ENCODE peak calls at places on chromosomes 12 and 14, in six cellular contexts. A is A549, Y is HepG2, N is GM12878, W is endothelial cell of umbilical vein, J is K562. M is an unnamed sample.

GRCh38 chr14:73800970-73801515 is 50.6 kb upstream of the PTGR2 start:
- DNase-seq in Y (no peak), N (no peak), A (no peak), W (no peak), J (no peak), M (no peak)

GRCh38 chr12:47745485-47746041 is 13.1 kb downstream of the RAPGEF3 start:
- DNase-seq in N (no peak), J (no peak), W (no peak), Y (no peak), A (no peak), M (no peak)

GRCh38 chr14:46951103-46951502 is 299.5 kb upstream of the RPL10L start:
- DNase-seq in W (no peak), J (no peak), N (no peak), Y (no peak), A (no peak), M (no peak)

GRCh38 chr12:111393700-111394275 is 11.9 kb upstream of the SH2B3 start:
- DNase-seq in W (no peak), Y (no peak), A (no peak), N (no peak), J (peak), M (peak)

GRCh38 chr14:59107819-59108218 is 80.6 kb upstream of the DAAM1 start:
- DNase-seq in W (no peak), Y (no peak), A (no peak), J (no peak), N (no peak), M (no peak)

GRCh38 chr12:103877934-103878510 is 37.0 kb upstream of the NT5DC3 start:
- DNase-seq in W (peak), N (peak), A (peak), Y (peak), J (peak), M (peak)

GRCh38 chr14:99273724-99274345 is 1.8 kb upstream of the BCL11B start:
- DNase-seq in W (no peak), A (peak), Y (peak), J (no peak), N (no peak), M (peak)

GRCh38 chr14:103088921-103089320 is 4.9 kb downstream of the LBHD2 start:
- DNase-seq in J (no peak), N (no peak), A (no peak), W (no peak), Y (no peak), M (no peak)

GRCh38 chr12:11687538-11687937 is 38.1 kb downstream of the ETV6 start:
- DNase-seq in W (no peak), J (no peak), Y (peak), A (no peak), N (no peak), M (no peak)

GRCh38 chr12:21296751-21297406 is 37.8 kb downstream of the SLCO1A2 start:
- DNase-seq in N (no peak), W (peak), A (peak), J (peak), Y (no peak), M (peak)

GRCh38 chr12:57846285-57846576 is 298 bp downstream of the CTDSP2 start:
- DNase-seq in J (no peak), N (no peak), A (no peak), Y (no peak), W (no peak), M (peak)

GRCh38 chr14:91138511-91139359 is 24.9 kb downstream of the DGLUCY start:
- DNase-seq in J (peak), N (no peak), A (peak), W (peak), Y (peak), M (peak)

GRCh38 chr14:61545716-61546455 is 149.4 kb upstream of the HIF1A start:
- DNase-seq in A (no peak), N (no peak), J (no peak), W (no peak), Y (no peak), M (no peak)

GRCh38 chr12:58032156-58032555 is 90.8 kb downstream of the ATP23 start:
- DNase-seq in N (no peak), Y (no peak), J (no peak), W (no peak), A (no peak), M (no peak)

GRCh38 chr12:13094349-13094748 is 9.1 kb downstream of the GSG1 start:
- DNase-seq in W (peak), J (no peak), Y (no peak), A (no peak), N (no peak), M (peak)

GRCh38 chr12:127253797-127254196 is 1013.2 kb upstream of the TMEM132C start:
- DNase-seq in W (no peak), Y (no peak), J (no peak), N (no peak), A (peak), M (no peak)

GRCh38 chr12:74426091-74426490 is 111.5 kb upstream of the ATXN7L3B start:
- DNase-seq in A (no peak), N (no peak), J (no peak), W (no peak), Y (no peak), M (no peak)

GRCh38 chr12:20314325-20314724 is 54.0 kb upstream of the PDE3A start:
- DNase-seq in J (no peak), A (no peak), N (no peak), W (no peak), Y (no peak), M (no peak)

GRCh38 chr12:131608740-131609665 is 101.9 kb upstream of the SFSWAP start:
- DNase-seq in Y (peak), W (peak), A (peak), J (peak), N (no peak), M (peak)

GRCh38 chr12:92020983-92021664 is 124.5 kb downstream of the BTG1 start:
- DNase-seq in Y (no peak), A (no peak), J (no peak), N (no peak), W (no peak), M (no peak)

GRCh38 chr12:93460882-93461281 is 6.4 kb upstream of the MRPL42 start:
- DNase-seq in N (no peak), Y (no peak), A (no peak), W (no peak), J (no peak), M (peak)

GRCh38 chr12:6923003-6923732 is 4.6 kb upstream of the ATN1 start:
- DNase-seq in J (no peak), Y (no peak), W (no peak), N (no peak), A (no peak), M (no peak)

GRCh38 chr14:65222434-65222833 is 120.1 kb upstream of the MAX start:
- DNase-seq in W (peak), J (peak), Y (no peak), A (peak), N (no peak), M (peak)

GRCh38 chr12:33670284-33670683 is 230.7 kb upstream of the SYT10 start:
- DNase-seq in A (no peak), W (no peak), N (no peak), J (no peak), Y (no peak), M (no peak)

GRCh38 chr14:89331398-89331797 is 85.6 kb downstream of the FOXN3 start:
- DNase-seq in A (no peak), W (no peak), Y (no peak), N (peak), J (no peak), M (peak)

GRCh38 chr12:41981013-41981412 is 163.7 kb downstream of the GXYLT1 start:
- DNase-seq in A (no peak), W (no peak), N (no peak), Y (peak), J (no peak), M (no peak)
- TF ChIP-seq MAX in A (no peak), W (no peak), N (no peak), Y (no peak), J (no peak), M (no peak)

GRCh38 chr12:67710582-67710981 is 62.0 kb downstream of the DYRK2 start:
- DNase-seq in A (peak), Y (peak), J (no peak), N (peak), W (no peak), M (peak)
- TF ChIP-seq MYC in A (no peak), Y (no peak), J (no peak), N (no peak), W (no peak), M (no peak)

GRCh38 chr14:74866708-74867389 is 9.1 kb downstream of the PROX2 start:
- DNase-seq in Y (no peak), A (no peak), W (no peak), J (no peak), N (no peak), M (no peak)

GRCh38 chr14:74864193-74864592 is 11.8 kb downstream of the PROX2 start:
- DNase-seq in J (no peak), W (no peak), N (no peak), Y (no peak), A (no peak), M (no peak)

GRCh38 chr14:74865156-74865555 is 10.8 kb downstream of the PROX2 start:
- DNase-seq in J (no peak), Y (no peak), A (no peak), N (no peak), W (no peak), M (no peak)

GRCh38 chr14:74868739-74869138 is 7.2 kb downstream of the PROX2 start:
- DNase-seq in A (no peak), W (no peak), Y (no peak), J (no peak), N (no peak), M (no peak)

DNA sequence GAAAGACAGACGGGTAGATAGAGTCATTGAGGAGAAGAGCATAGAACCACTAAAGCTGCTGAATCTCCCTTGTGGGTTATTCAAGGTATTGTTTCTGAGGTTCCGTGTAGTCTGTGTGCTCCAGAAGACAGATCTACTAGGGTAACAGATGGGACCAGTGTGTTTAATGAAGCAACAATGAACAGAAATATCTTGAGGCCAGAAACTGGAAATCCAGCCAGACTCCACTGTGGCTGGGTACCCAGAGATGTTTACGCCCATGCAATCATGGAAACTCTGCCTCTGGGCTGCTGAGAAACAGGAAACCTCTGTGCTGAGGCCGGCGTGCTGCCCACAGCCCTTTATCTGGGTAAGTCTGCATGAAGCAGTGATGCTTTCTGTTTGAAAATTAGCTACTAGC is 8.3 kb downstream of the PROX2 start:
- DNase-seq in Y (no peak), J (no peak), W (peak), N (no peak), A (no peak), M (no peak)
- TF ChIP-seq MAX in Y (no peak), J (no peak), W (no peak), N (no peak), A (no peak), M (no peak)

DNA sequence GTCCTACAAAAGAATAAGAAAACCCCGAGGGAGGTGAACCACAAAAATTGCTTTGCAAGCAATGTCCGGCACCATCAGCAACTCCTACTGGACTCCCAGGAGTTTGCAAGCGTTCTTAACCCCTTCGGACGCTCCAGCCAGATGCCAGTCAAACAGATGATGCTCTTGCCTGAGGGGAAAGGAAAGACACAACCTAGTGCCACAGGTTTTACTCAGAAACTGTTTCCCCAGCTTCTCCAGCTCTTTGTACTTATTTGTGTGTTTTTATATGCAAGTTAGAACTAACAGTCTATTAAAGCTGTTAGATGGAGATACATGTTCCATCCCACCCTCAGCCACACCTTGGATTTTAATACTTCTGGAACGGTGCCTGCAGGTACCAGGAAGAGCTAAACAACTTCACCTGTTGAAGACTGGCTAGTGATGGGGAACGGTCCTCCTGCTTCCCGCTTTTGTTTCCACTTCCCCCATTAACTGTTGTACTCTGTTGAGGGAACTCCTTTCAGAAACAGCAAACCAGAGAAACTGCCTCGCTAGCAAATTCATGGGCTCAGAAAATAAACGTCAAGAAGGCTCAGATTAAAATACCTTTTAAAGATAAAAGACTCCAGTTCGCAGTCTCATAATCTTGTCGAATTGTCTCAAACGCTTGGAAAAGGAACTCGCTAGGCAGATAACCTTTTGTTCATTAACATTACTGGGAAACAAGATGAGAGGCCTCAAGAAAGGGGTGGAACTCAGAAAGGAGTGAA is 1.1 kb upstream of the FERMT2 start:
- DNase-seq in J (peak), A (peak), Y (peak), W (peak), N (no peak), M (peak)
- TF ChIP-seq MYC in J (no peak), A (no peak), Y (no peak), W (no peak), N (no peak), M (no peak)

GRCh38 chr14:104382361-104383087 is 197.0 kb upstream of the C14orf180 start:
- DNase-seq in Y (no peak), A (no peak), W (no peak), J (no peak), N (no peak), M (no peak)
- TF ChIP-seq MAX in Y (no peak), A (no peak), W (no peak), J (no peak), N (no peak), M (no peak)

GRCh38 chr12:65590318-65590717 is 234.0 kb upstream of the HMGA2 start:
- DNase-seq in W (no peak), N (no peak), A (no peak), J (no peak), Y (no peak), M (no peak)
- TF ChIP-seq MYC in W (no peak), N (no peak), A (no peak), J (no peak), Y (no peak), M (no peak)

GRCh38 chr14:21346532-21347135 is 37.2 kb downstream of the SUPT16H start:
- DNase-seq in Y (no peak), N (no peak), J (no peak), W (no peak), A (no peak), M (no peak)

GRCh38 chr14:21343035-21343794 is 40.6 kb downstream of the SUPT16H start:
- DNase-seq in W (no peak), Y (no peak), N (no peak), J (no peak), A (no peak), M (no peak)

GRCh38 chr14:21350539-21350938 is 33.3 kb downstream of the SUPT16H start:
- DNase-seq in A (no peak), W (no peak), Y (no peak), N (no peak), J (no peak), M (no peak)

GRCh38 chr14:21352587-21352986 is 31.2 kb downstream of the SUPT16H start:
- DNase-seq in N (no peak), J (no peak), A (no peak), W (no peak), Y (no peak), M (peak)

GRCh38 chr14:21347201-21347600 is 36.6 kb downstream of the SUPT16H start:
- DNase-seq in A (no peak), W (no peak), N (no peak), J (no peak), Y (no peak), M (no peak)
- TF ChIP-seq MAX in A (no peak), W (no peak), N (no peak), J (no peak), Y (no peak), M (no peak)

DNA sequence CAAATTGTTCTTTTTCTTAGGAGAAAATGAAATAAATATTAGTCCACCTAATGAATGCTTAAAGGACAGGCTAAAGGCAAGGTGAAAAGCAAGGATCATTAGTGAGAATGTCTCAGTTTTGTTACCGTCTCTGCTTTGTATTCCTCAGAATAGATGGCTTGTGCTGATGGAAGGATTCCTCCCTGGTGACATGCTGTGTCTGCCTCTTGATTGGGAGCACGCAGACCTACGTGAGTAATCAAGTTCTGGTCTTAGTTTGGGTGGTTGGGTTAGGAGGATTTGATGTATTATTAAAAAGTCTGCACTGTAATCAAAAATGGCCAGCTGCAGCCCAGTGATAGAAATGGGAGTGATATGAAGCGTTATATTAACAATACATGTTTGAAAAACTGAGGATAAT is 78.8 kb upstream of the RTL1 start:
- DNase-seq in J (no peak), A (peak), W (no peak), Y (no peak), N (no peak), M (no peak)
- TF ChIP-seq MYC in J (no peak), A (no peak), W (no peak), Y (no peak), N (no peak), M (no peak)

GRCh38 chr12:101619868-101620761 is 25.3 kb downstream of the MYBPC1 start:
- DNase-seq in Y (no peak), N (no peak), J (no peak), A (no peak), W (no peak), M (no peak)
- TF ChIP-seq MAX in Y (no peak), N (no peak), J (no peak), A (no peak), W (no peak), M (no peak)

DNA sequence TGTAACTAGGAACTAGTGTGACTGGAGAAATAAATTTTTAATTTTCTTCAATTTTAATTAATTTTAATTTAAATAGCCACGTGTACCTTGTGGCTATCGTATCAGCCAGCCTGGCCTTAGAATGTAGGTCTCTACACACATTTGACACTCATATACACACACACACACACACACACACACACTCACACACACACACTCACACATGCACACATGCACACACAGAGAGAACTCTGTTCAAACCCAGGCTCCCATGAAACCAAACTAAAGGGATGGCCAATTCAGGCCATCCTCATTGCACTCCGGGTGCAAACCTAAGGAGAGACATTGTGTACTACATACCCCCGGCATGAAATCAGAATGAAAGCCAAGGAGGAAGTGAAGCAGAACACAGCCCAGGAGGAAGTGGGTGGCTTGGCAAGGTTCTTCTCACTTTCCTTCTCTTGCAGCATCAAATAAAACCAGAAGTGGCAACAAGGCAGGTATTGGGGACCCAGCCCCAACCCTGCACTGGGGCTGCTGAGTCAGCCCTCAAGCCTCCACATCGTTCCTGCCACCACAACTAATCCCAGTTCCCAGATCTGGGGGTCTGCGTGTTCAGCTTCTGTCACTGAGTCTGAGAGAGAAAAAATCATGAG is 26.2 kb upstream of the CHPT1 start:
- DNase-seq in J (no peak), N (peak), Y (no peak), A (no peak), W (no peak), M (peak)
- TF ChIP-seq MYC in J (no peak), N (no peak), Y (no peak), A (no peak), W (no peak), M (no peak)